ENCODE peak calls at places on chromosomes 13 and 19, in five cellular contexts. One of them, this sample, is unnamed.

GRCh38 chr19:46685189-46685588 is 24.2 kb upstream of the DACT3 start:
- DNase-seq in body of pancreas: no peak
- DNase-seq in neural progenitor cell: no peak
- DNase-seq in endothelial cell of umbilical vein: no peak
- DNase-seq in stomach: no peak
- DNase-seq in this sample: no peak

GRCh38 chr13:22047082-22047784 is 376.4 kb downstream of the FGF9 start:
- DNase-seq in stomach: no peak
- DNase-seq in body of pancreas: no peak
- DNase-seq in endothelial cell of umbilical vein: no peak
- DNase-seq in neural progenitor cell: no peak
- DNase-seq in this sample: no peak

GRCh38 chr19:7657047-7657779 is 11.6 kb upstream of the RETN start:
- DNase-seq in body of pancreas: no peak
- DNase-seq in endothelial cell of umbilical vein: no peak
- DNase-seq in stomach: no peak
- DNase-seq in neural progenitor cell: peak; percentile 26
- DNase-seq in this sample: no peak

GRCh38 chr19:33720691-33721682 is 75.7 kb upstream of the KCTD15 start:
- DNase-seq in neural progenitor cell: peak; percentile 49
- DNase-seq in stomach: no peak
- DNase-seq in endothelial cell of umbilical vein: no peak
- DNase-seq in body of pancreas: no peak
- DNase-seq in this sample: no peak

GRCh38 chr13:74290324-74290773 is 156.1 kb upstream of the KLF12 start:
- DNase-seq in neural progenitor cell: peak; percentile 52
- DNase-seq in body of pancreas: peak; percentile 39
- DNase-seq in stomach: no peak
- DNase-seq in endothelial cell of umbilical vein: peak; percentile 5
- DNase-seq in this sample: peak; percentile 44

GRCh38 chr19:29614046-29614445 is 8.0 kb downstream of the POP4 start:
- DNase-seq in stomach: no peak
- DNase-seq in endothelial cell of umbilical vein: no peak
- DNase-seq in body of pancreas: no peak
- DNase-seq in neural progenitor cell: no peak
- DNase-seq in this sample: no peak

GRCh38 chr19:38377052-38377451 is 2.7 kb downstream of the PSMD8 start:
- DNase-seq in neural progenitor cell: no peak
- DNase-seq in body of pancreas: no peak
- DNase-seq in endothelial cell of umbilical vein: no peak
- DNase-seq in stomach: no peak
- DNase-seq in this sample: no peak

GRCh38 chr13:48493851-48494250 is 39.0 kb downstream of the RCBTB2 start:
- DNase-seq in stomach: no peak
- DNase-seq in endothelial cell of umbilical vein: peak; percentile 47
- DNase-seq in body of pancreas: no peak
- DNase-seq in neural progenitor cell: no peak
- DNase-seq in this sample: no peak

GRCh38 chr13:52925221-52925620 is 76.8 kb upstream of the PCDH8 start:
- DNase-seq in neural progenitor cell: no peak
- DNase-seq in endothelial cell of umbilical vein: no peak
- DNase-seq in stomach: no peak
- DNase-seq in body of pancreas: no peak
- DNase-seq in this sample: no peak

GRCh38 chr13:44868397-44868796 is 120.9 kb downstream of the NUFIP1 start:
- DNase-seq in stomach: no peak
- DNase-seq in body of pancreas: no peak
- DNase-seq in neural progenitor cell: no peak
- DNase-seq in endothelial cell of umbilical vein: no peak
- DNase-seq in this sample: no peak

GRCh38 chr13:45369116-45369515 is 28.1 kb upstream of the TPT1 start:
- DNase-seq in neural progenitor cell: no peak
- DNase-seq in body of pancreas: no peak
- DNase-seq in stomach: no peak
- DNase-seq in endothelial cell of umbilical vein: no peak
- DNase-seq in this sample: no peak

GRCh38 chr13:40985596-40986327 is 33.4 kb downstream of the ELF1 start:
- DNase-seq in endothelial cell of umbilical vein: peak; percentile 59
- DNase-seq in neural progenitor cell: no peak
- DNase-seq in stomach: no peak
- DNase-seq in body of pancreas: no peak
- DNase-seq in this sample: no peak

GRCh38 chr19:38917921-38918491 is 6.0 kb upstream of the CCER2 start:
- DNase-seq in neural progenitor cell: peak; percentile 26
- DNase-seq in endothelial cell of umbilical vein: no peak
- DNase-seq in body of pancreas: no peak
- DNase-seq in stomach: no peak
- DNase-seq in this sample: no peak

GRCh38 chr13:29104461-29104860 is 284.3 kb downstream of the MTUS2 start:
- DNase-seq in endothelial cell of umbilical vein: no peak
- DNase-seq in neural progenitor cell: no peak
- DNase-seq in body of pancreas: no peak
- DNase-seq in stomach: no peak
- DNase-seq in this sample: no peak

GRCh38 chr19:15859187-15859586 is 38.7 kb downstream of the CYP4F2 start:
- DNase-seq in endothelial cell of umbilical vein: no peak
- DNase-seq in body of pancreas: no peak
- DNase-seq in stomach: no peak
- DNase-seq in neural progenitor cell: no peak
- DNase-seq in this sample: no peak

GRCh38 chr13:31765441-31765840 is 26.1 kb downstream of the RXFP2 start:
- DNase-seq in neural progenitor cell: no peak
- DNase-seq in body of pancreas: no peak
- DNase-seq in endothelial cell of umbilical vein: no peak
- DNase-seq in stomach: no peak
- DNase-seq in this sample: no peak

GRCh38 chr13:20780318-20780717 is 6.6 kb upstream of the EEF1AKMT1 start:
- DNase-seq in neural progenitor cell: no peak
- DNase-seq in body of pancreas: no peak
- DNase-seq in stomach: no peak
- DNase-seq in endothelial cell of umbilical vein: no peak
- DNase-seq in this sample: no peak

GRCh38 chr13:46339035-46339666 is 47.9 kb downstream of the RUBCNL start:
- DNase-seq in body of pancreas: peak; percentile 13
- DNase-seq in neural progenitor cell: no peak
- DNase-seq in stomach: no peak
- DNase-seq in endothelial cell of umbilical vein: no peak
- DNase-seq in this sample: peak; percentile 45

GRCh38 chr13:39816936-39817335 is 161.5 kb downstream of the COG6 start:
- DNase-seq in neural progenitor cell: no peak
- DNase-seq in stomach: no peak
- DNase-seq in body of pancreas: no peak
- DNase-seq in endothelial cell of umbilical vein: no peak
- DNase-seq in this sample: no peak

GRCh38 chr13:70723732-70724131 is 615.5 kb upstream of the KLHL1 start:
- DNase-seq in stomach: no peak
- DNase-seq in endothelial cell of umbilical vein: peak; percentile 62
- DNase-seq in body of pancreas: no peak
- DNase-seq in neural progenitor cell: no peak
- DNase-seq in this sample: no peak

GRCh38 chr13:113742000-113742441 is 17.0 kb upstream of the TMEM255B start:
- DNase-seq in body of pancreas: peak; percentile 27
- DNase-seq in endothelial cell of umbilical vein: no peak
- DNase-seq in neural progenitor cell: peak; percentile 53
- DNase-seq in stomach: peak; percentile 40
- DNase-seq in this sample: peak; percentile 58

GRCh38 chr13:112574476-112575294 is 13.3 kb downstream of the TUBGCP3 start:
- DNase-seq in body of pancreas: no peak
- DNase-seq in neural progenitor cell: no peak
- DNase-seq in stomach: no peak
- DNase-seq in endothelial cell of umbilical vein: peak; percentile 80
- DNase-seq in this sample: no peak

GRCh38 chr13:78909276-78909675 is 250.3 kb upstream of the OBI1 start:
- DNase-seq in endothelial cell of umbilical vein: no peak
- DNase-seq in neural progenitor cell: no peak
- DNase-seq in body of pancreas: no peak
- DNase-seq in stomach: no peak
- DNase-seq in this sample: no peak

DNA sequence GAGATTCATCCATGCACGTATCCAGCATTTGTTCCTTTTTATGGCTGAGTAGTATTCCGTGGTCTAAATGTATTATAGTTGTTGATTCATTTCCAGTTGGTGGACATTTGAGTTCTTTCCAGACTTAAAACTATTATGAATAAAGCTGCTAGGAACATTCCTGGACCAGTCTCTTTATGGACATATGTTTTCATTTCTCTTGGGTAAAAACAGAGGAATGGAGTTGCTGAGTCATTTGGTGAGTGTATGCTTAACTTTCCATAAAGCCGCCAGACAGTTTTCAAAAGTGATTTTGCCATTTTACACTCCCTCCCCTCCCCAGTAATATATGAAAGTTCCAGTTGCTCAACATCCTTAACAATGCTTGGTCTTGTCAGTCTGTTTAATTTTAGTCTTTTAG is 116.4 kb downstream of the TSHZ3 start:
- DNase-seq in body of pancreas: no peak
- DNase-seq in endothelial cell of umbilical vein: no peak
- DNase-seq in stomach: no peak
- DNase-seq in neural progenitor cell: no peak
- DNase-seq in this sample: no peak
- H3K27me3 ChIP-seq in body of pancreas: no peaks in the 10 kb centered on the region
- H3K27me3 ChIP-seq in endothelial cell of umbilical vein: no peaks in the 10 kb centered on the region
- H3K27me3 ChIP-seq in stomach: no peaks in the 10 kb centered on the region
- H3K27me3 ChIP-seq in neural progenitor cell: no peaks in the 10 kb centered on the region
- H3K27me3 ChIP-seq in this sample: no peaks in the 10 kb centered on the region

GRCh38 chr13:109160887-109161669 is 531.7 kb downstream of the MYO16 start:
- DNase-seq in endothelial cell of umbilical vein: no peak
- DNase-seq in neural progenitor cell: no peak
- DNase-seq in stomach: no peak
- DNase-seq in body of pancreas: no peak
- DNase-seq in this sample: no peak
- H3K4me1 ChIP-seq in endothelial cell of umbilical vein: peaks cover 12% of the 10 kb centered on the region
- H3K4me1 ChIP-seq in neural progenitor cell: peaks cover 23% of the 10 kb centered on the region
- H3K4me1 ChIP-seq in stomach: peaks cover 9% of the 10 kb centered on the region
- H3K4me1 ChIP-seq in body of pancreas: no peaks in the 10 kb centered on the region
- H3K4me1 ChIP-seq in this sample: no peaks in the 10 kb centered on the region

DNA sequence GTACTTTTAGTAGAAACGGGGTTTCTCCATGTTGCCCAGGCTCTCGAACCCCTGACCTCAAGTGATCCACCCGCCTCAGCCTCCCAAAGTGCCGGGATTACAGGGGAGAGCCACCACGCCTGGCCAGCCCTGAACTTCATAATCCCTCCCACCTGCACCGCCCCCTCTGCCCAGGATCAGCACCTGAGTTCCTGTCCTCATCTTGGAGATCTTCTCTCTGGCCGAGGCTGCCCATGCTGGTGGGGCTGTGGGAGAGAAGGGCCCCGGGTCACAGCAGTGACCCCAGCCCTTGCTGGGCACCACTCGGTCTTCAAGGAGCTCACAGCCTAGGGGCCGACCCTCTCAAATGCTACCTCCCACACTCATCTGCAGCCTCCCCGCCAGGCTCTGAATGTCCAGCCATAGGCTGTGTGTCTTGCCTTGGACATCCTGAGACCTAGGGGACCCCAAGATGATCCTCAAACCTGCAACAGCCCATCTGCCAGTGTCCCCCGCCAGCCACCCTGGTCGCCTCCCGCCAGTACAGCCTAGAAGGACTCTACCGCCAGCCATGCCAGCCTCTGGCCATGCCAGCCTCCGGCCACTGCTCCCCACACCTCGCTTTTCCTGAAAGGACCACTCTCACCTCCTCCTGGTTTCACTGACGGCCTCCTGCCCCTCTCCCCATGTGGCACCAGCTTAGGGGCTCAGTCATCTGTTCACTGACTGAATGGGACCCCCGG is 1.5 kb downstream of the ATP8B3 start:
- DNase-seq in endothelial cell of umbilical vein: no peak
- DNase-seq in stomach: no peak
- DNase-seq in neural progenitor cell: no peak
- DNase-seq in body of pancreas: no peak
- DNase-seq in this sample: peak; percentile 25
- H3K27me3 ChIP-seq in endothelial cell of umbilical vein: no peaks in the 10 kb centered on the region
- H3K27me3 ChIP-seq in stomach: no peaks in the 10 kb centered on the region
- H3K27me3 ChIP-seq in neural progenitor cell: peaks cover 17% of the 10 kb centered on the region
- H3K27me3 ChIP-seq in body of pancreas: no peaks in the 10 kb centered on the region
- H3K27me3 ChIP-seq in this sample: no peaks in the 10 kb centered on the region

DNA sequence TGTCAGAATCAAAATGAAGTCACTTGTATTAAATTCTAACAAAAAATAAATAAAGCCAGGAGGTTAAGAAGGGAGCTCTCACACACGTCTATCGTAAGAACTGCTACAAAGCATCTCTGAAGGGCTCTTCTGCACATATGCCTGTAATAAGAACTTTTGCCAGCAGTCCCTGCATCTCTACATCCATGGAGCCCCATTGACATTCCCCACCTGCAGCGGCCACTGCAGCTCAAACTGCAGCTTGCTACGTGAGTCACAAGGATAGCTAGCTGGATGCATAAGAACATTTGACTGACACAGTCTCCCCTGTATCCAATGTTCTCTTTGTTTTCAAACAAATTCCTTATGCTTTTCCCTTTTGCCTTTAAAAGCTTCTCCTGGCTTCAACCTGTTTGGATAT is 68.3 kb downstream of the DNAJC3 start:
- DNase-seq in stomach: no peak
- DNase-seq in body of pancreas: no peak
- DNase-seq in neural progenitor cell: peak; percentile 24
- DNase-seq in endothelial cell of umbilical vein: no peak
- DNase-seq in this sample: no peak
- H3K4me1 ChIP-seq in stomach: peaks cover 47% of the 10 kb centered on the region
- H3K4me1 ChIP-seq in body of pancreas: peaks cover 57% of the 10 kb centered on the region
- H3K4me1 ChIP-seq in neural progenitor cell: peaks cover 9% of the 10 kb centered on the region
- H3K4me1 ChIP-seq in endothelial cell of umbilical vein: no peaks in the 10 kb centered on the region
- H3K4me1 ChIP-seq in this sample: no peaks in the 10 kb centered on the region

DNA sequence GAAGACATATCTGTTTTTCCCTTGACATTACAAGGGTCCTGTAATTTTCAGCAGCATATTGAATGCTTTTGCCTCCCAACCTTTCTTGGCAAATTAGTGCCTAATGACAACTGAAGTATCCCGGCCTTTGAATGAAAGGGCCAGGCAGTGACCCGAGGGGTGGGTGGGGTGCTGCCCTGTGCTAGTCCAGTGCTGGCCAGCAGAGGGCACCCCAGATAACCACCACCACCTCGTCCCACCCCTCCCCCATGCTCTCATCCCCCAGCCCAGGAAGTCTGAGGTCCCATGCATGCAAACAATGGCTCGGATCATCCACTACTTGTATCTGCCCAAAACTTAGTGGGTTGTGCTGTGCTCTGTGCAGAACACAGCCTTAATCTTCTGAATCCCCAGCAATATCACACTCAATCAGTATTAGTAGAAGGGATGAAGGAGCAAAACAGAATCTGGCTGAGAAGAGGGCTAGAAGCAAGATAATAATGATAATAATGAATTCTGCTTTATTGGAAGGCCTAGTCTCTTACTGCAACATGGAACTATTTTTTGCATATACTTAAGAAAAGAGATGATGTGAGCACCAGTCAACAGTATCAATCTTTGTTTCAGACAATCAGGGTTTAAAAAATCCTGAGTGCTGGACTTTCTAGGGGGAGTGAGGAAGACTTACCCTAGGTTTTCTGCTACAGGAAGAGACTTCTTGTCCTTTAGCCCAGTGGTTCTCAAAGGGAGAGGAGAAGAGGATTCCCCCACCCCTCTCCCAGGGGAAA is 3.8 kb downstream of the ATP12A start:
- DNase-seq in stomach: peak; percentile 63
- DNase-seq in body of pancreas: peak; percentile 79
- DNase-seq in endothelial cell of umbilical vein: peak; percentile 28
- DNase-seq in neural progenitor cell: peak; percentile 88
- DNase-seq in this sample: peak; percentile 59
- H3K27me3 ChIP-seq in stomach: peaks cover 20% of the 10 kb centered on the region
- H3K27me3 ChIP-seq in body of pancreas: no peaks in the 10 kb centered on the region
- H3K27me3 ChIP-seq in endothelial cell of umbilical vein: peaks cover 26% of the 10 kb centered on the region
- H3K27me3 ChIP-seq in neural progenitor cell: peaks cover 36% of the 10 kb centered on the region
- H3K27me3 ChIP-seq in this sample: peaks cover 15% of the 10 kb centered on the region